ENCODE peak calls at places on chromosomes 3 and 15, in ten cellular contexts. A, B, P, E, F, N, X, M, Z and L are unnamed samples.

GRCh38 chr3:51311055-51311454 is 74.0 kb upstream of the MANF start:
- DNase-seq in P (peak), E (no peak), N (no peak), A (peak), Z (no peak), X (peak), F (no peak), M (peak), B (no peak), L (peak)

GRCh38 chr15:28094732-28095521 is 4.2 kb downstream of the OCA2 start:
- DNase-seq in A (no peak), Z (no peak), F (peak), B (no peak), N (no peak), M (no peak), P (no peak), X (no peak), E (peak), L (peak)

GRCh38 chr15:66741646-66742045 is 39.6 kb downstream of the SMAD6 start:
- DNase-seq in M (no peak), Z (no peak), B (no peak), N (no peak), P (no peak), A (no peak), E (no peak), F (no peak), X (no peak), L (no peak)

GRCh38 chr3:194285024-194285858 is 65.9 kb downstream of the CPN2 start:
- DNase-seq in E (peak), X (no peak), A (no peak), B (peak), F (peak), M (no peak), N (peak), Z (no peak), P (peak), L (no peak)

GRCh38 chr3:146953523-146954125 is 348.5 kb upstream of the PLSCR5 start:
- DNase-seq in B (no peak), A (no peak), E (no peak), N (no peak), F (no peak), Z (no peak), M (no peak), X (no peak), P (peak), L (no peak)

GRCh38 chr3:196971094-196971698 is 2.6 kb upstream of the PIGZ start:
- DNase-seq in X (no peak), E (no peak), M (no peak), F (peak), A (no peak), N (peak), Z (no peak), P (no peak), B (no peak), L (peak)

GRCh38 chr3:125150525-125151436 is 61.8 kb downstream of the SLC12A8 start:
- DNase-seq in N (no peak), X (peak), P (peak), B (no peak), A (no peak), E (no peak), Z (no peak), F (no peak), M (peak), L (peak)

GRCh38 chr3:31466866-31467265 is 65.9 kb upstream of the STT3B start:
- DNase-seq in P (no peak), Z (no peak), A (no peak), X (no peak), B (no peak), F (no peak), M (no peak), N (no peak), E (no peak), L (no peak)

GRCh38 chr3:45042162-45042561 is 16.1 kb downstream of the CLEC3B start:
- DNase-seq in F (no peak), Z (no peak), X (no peak), E (no peak), N (no peak), A (no peak), B (no peak), M (no peak), P (no peak), L (no peak)

GRCh38 chr3:188400494-188401243 is 246.7 kb downstream of the LPP start:
- DNase-seq in P (no peak), E (no peak), X (no peak), A (peak), F (no peak), N (no peak), B (no peak), M (no peak), Z (no peak), L (no peak)

GRCh38 chr15:98794754-98795153 is 146.4 kb downstream of the IGF1R start:
- DNase-seq in X (no peak), N (no peak), E (no peak), P (peak), M (peak), F (no peak), Z (no peak), B (no peak), A (no peak), L (no peak)

GRCh38 chr3:141321109-141321497 is 47.2 kb upstream of the ZBTB38 start:
- DNase-seq in Z (no peak), N (no peak), E (no peak), P (peak), F (no peak), X (no peak), A (no peak), B (no peak), M (no peak), L (no peak)

GRCh38 chr3:111904376-111905241 is 45.5 kb downstream of the PHLDB2 start:
- DNase-seq in F (no peak), N (no peak), E (no peak), X (peak), Z (no peak), B (no peak), M (peak), P (peak), A (no peak), L (no peak)

GRCh38 chr3:99716463-99716995 is 78.1 kb downstream of the COL8A1 start:
- DNase-seq in Z (no peak), P (no peak), F (no peak), A (no peak), X (no peak), M (no peak), N (no peak), B (no peak), E (no peak), L (no peak)

GRCh38 chr15:71291723-71292122 is 176.5 kb downstream of the THSD4 start:
- DNase-seq in B (no peak), M (no peak), A (no peak), P (no peak), X (no peak), N (no peak), E (no peak), Z (no peak), F (no peak), L (no peak)

GRCh38 chr15:23372284-23372683 is 17.7 kb downstream of the GOLGA8S start:
- DNase-seq in M (no peak), N (no peak), X (no peak), B (no peak), E (no peak), F (peak), A (no peak), Z (no peak), P (no peak), L (no peak)

GRCh38 chr3:42247576-42248027 is 18.4 kb downstream of the CCK start:
- DNase-seq in P (peak), Z (no peak), N (no peak), F (no peak), M (peak), X (peak), B (no peak), E (no peak), A (no peak), L (peak)

GRCh38 chr15:68385240-68385561 is 46.8 kb downstream of the ITGA11 start:
- DNase-seq in X (no peak), B (peak), P (no peak), Z (no peak), E (peak), A (no peak), F (peak), M (no peak), N (peak), L (no peak)

GRCh38 chr3:88031543-88032148 is 27.2 kb downstream of the CGGBP1 start:
- DNase-seq in N (no peak), M (no peak), F (no peak), P (peak), E (no peak), A (no peak), Z (no peak), X (peak), B (no peak), L (peak)

GRCh38 chr15:83833569-83833968 is 179.6 kb downstream of the ADAMTSL3 start:
- DNase-seq in P (no peak), A (no peak), M (no peak), Z (no peak), B (no peak), E (no peak), F (no peak), N (no peak), X (no peak), L (no peak)

GRCh38 chr15:61780278-61780677 is 280.0 kb downstream of the VPS13C start:
- DNase-seq in M (no peak), F (no peak), B (no peak), P (no peak), N (no peak), Z (no peak), A (no peak), E (no peak), X (no peak), L (no peak)

GRCh38 chr15:71374607-71375352 is 259.5 kb downstream of the THSD4 start:
- DNase-seq in M (no peak), N (no peak), F (no peak), A (no peak), X (peak), B (no peak), P (peak), E (no peak), Z (no peak), L (no peak)

GRCh38 chr3:50885491-50885890 is 210.8 kb downstream of the DOCK3 start:
- DNase-seq in N (no peak), A (no peak), B (no peak), Z (no peak), F (no peak), E (no peak), M (no peak), X (no peak), P (no peak), L (peak)

GRCh38 chr15:56886450-56886856 is 32.0 kb upstream of the TCF12 start:
- DNase-seq in A (no peak), N (no peak), X (no peak), E (no peak), B (no peak), P (peak), F (no peak), M (no peak), Z (no peak), L (peak)

GRCh38 chr3:53531749-53532148 is 37.3 kb downstream of the CACNA1D start:
- DNase-seq in A (no peak), Z (no peak), F (no peak), N (no peak), X (no peak), P (no peak), E (no peak), M (no peak), B (no peak), L (no peak)

GRCh38 chr15:45274636-45275035 is 22.6 kb downstream of the SLC28A2 start:
- DNase-seq in P (no peak), F (no peak), A (no peak), E (no peak), X (no peak), Z (no peak), B (no peak), M (no peak), N (no peak), L (no peak)

GRCh38 chr3:139811331-139811730 is 123.7 kb upstream of the CLSTN2 start:
- DNase-seq in E (no peak), Z (no peak), N (no peak), M (no peak), P (no peak), F (no peak), X (no peak), A (no peak), B (no peak), L (no peak)

GRCh38 chr15:86139828-86140227 is 60.2 kb downstream of the AGBL1 start:
- DNase-seq in B (no peak), N (no peak), P (no peak), Z (no peak), F (no peak), X (no peak), A (peak), M (peak), E (no peak), L (peak)

GRCh38 chr15:58545307-58546065 is 113.7 kb downstream of the LIPC start:
- DNase-seq in Z (no peak), A (no peak), N (no peak), E (no peak), M (no peak), P (peak), F (no peak), B (no peak), X (no peak), L (no peak)

GRCh38 chr15:70142322-70143191 is 44.8 kb upstream of the TLE3 start:
- DNase-seq in E (no peak), M (peak), X (peak), F (no peak), P (peak), A (no peak), B (peak), Z (no peak), N (no peak), L (no peak)

GRCh38 chr3:59335338-59335737 is 285.5 kb upstream of the CFAP20DC start:
- DNase-seq in A (no peak), B (no peak), Z (no peak), F (no peak), X (no peak), M (no peak), N (no peak), E (no peak), P (no peak), L (no peak)

GRCh38 chr3:31185004-31185357 is 290.5 kb upstream of the GADL1 start:
- DNase-seq in F (no peak), P (no peak), A (no peak), Z (no peak), E (no peak), X (no peak), B (no peak), M (no peak), N (no peak), L (no peak)

GRCh38 chr3:184335661-184336483 is 1.5 kb upstream of the FAM131A start:
- DNase-seq in X (peak), P (peak), N (peak), A (peak), M (peak), E (peak), Z (peak), B (peak), F (peak), L (peak)

GRCh38 chr15:35548435-35548834 is 2.5 kb upstream of the DPH6 start:
- DNase-seq in N (no peak), A (no peak), M (no peak), P (no peak), B (no peak), Z (no peak), F (no peak), X (no peak), E (no peak), L (peak)

GRCh38 chr3:16693820-16694219 is 88.6 kb upstream of the DAZL start:
- DNase-seq in M (no peak), Z (no peak), E (no peak), F (no peak), B (no peak), N (no peak), X (no peak), A (no peak), P (no peak), L (no peak)

GRCh38 chr3:16692486-16693378 is 87.5 kb upstream of the DAZL start:
- DNase-seq in M (no peak), P (no peak), A (no peak), Z (no peak), X (no peak), E (no peak), N (no peak), B (no peak), F (no peak), L (no peak)

GRCh38 chr3:16695710-16696109 is 90.5 kb upstream of the DAZL start:
- DNase-seq in Z (no peak), F (no peak), M (no peak), A (no peak), P (no peak), E (no peak), X (no peak), B (no peak), N (no peak), L (no peak)

DNA sequence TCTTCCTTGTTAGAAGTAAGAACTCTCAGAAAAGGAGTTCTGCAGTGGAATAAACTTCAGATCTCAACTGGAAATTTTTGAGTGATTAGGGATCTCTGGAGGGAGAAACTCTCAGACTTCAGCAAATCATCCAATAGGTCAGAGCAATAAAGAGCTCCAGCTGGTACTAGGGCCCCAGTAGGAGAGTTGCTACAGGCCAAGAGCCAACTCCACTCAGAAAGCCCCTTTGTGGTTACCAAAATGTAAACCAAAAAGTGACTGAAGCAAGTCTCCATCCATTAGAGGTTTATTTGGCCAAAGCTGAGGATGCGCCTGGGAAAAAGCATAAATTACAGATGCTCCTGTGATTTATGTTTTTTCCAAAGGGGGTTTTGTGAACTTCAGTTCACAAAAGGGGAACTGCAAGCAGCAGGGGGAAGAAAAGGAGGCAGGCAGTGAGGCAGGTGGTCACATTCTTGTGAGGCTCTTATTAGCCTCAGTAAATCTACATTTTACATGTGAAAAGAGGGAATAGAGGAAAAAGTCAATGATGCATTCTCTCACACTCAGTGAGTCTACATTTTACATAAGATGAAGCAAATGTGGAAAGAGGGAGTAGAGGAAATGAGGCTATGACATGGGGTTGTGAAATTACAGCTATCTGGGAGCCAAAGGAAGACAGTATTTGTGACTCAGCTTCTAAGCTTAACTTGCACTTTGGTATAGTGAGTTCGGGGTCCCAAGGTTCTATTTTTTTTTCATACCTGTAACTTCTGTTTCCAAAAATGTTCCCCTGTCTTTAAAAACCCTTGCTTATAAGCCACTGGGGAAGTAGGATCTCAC is 92.4 kb upstream of the DAZL start:
- DNase-seq in F (no peak), N (no peak), A (no peak), Z (no peak), M (no peak), X (no peak), E (no peak), B (no peak), P (peak), L (no peak)
- TF ChIP-seq POLR2A in F (no peak), N (no peak), A (no peak), Z (no peak), M (no peak), X (no peak), E (no peak), B (no peak), P (no peak), L (no peak)

GRCh38 chr15:88911766-88912118 is 1.4 kb downstream of the MFGE8 start:
- DNase-seq in N (no peak), M (peak), P (peak), E (peak), A (no peak), X (no peak), F (peak), Z (peak), B (peak), L (no peak)
- TF ChIP-seq POLR2A in N (no peak), M (no peak), P (peak), E (no peak), A (no peak), X (no peak), F (no peak), Z (peak), B (no peak), L (no peak)

DNA sequence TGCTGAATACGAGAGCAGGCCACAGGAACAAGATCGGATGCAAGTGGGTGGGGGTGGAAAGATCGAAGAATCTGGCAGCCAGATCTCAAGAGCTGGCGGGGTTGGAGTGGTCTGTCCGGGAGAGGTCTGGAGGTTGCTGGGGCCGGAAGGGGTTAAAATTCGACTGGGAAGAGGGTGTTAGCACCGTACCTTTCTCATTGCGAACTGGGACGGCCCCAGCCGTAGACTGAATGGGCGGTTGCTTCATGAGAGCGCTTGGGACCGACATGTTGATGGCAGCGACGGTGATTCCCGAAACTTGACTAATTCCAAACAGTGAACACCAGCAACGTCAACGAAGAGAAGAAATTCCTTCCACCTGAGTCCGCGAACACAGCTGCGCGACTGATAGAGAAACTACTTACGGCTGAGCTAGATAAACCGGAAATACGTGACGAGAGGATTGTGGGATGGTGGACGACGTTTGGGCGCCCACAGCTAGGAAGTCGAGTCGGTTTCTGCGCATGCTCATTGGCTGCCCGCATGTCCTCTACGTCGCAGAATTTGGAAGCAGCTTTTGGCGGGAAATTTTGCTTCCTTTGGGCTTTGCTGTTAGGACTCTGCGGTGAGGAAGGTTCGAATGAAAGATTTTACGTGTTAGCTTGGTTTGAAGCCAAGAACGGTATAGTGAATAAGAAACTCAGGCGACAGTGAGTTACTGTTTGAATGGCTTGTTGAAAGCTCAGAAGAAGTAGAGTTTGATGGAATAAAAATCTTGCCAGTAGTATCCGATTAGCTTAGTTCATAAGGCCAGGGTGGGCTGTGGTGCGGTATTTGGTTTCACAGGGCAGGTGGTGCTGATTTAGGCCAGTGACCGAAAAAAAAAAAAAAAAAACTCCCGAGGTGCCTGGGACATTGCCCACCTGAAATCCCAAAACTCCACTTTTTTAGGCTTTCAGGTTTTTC is at the start of gene MFAP1:
- DNase-seq in A (peak), F (peak), M (peak), X (peak), B (peak), P (peak), E (peak), N (peak), Z (peak), L (peak)
- TF ChIP-seq POLR2A in A (peak), F (peak), M (peak), X (peak), B (peak), P (peak), E (peak), N (peak), Z (peak), L (peak)

DNA sequence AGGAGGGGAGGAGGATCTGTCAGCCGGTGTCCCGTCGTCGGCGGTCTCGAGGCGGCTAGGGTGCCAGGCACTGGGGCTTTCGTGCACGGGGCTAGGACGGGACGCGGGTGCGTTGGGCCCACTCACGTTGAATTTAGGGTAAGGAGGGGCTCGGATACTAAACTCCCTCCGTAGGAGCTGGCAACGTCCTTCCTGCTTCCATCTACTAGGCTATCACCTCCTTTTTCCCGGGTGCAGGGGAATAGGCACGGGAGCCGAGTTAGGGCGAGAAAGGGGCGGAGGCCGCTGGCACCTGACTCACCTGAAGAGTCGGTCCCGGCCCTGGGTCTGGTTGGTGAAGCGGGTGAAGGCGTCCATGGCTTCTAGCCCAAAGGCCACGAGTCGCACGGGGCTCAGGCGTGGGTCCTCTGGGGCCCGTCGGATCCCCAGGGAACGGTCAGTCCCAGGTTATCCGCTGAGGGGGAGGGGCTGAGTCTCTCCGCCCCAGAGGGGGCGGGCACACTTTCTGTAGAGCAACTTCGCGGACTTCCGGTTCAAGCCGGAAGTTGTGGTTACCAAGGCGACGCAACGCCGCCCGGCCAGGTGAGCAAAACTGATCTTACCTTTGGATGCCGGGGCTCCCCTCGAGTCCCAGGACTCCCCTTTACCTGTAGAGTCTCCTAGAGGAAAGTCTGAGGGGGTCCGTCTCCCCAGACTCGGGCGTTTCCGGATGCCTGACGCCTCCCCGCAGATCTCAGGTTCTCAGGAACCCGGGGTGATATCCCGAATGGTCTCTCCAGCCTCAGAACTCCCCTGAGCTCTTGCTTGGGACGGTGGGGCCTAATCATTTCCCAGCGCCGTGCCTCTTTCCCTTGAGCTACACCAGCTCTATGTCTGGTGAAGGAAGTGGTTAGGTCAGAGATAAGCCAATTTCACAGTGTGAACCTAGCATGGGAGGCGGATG is at the start of the genes PEX11A and WDR93:
- DNase-seq in B (peak), A (peak), P (peak), Z (peak), F (peak), M (peak), X (peak), E (peak), N (peak), L (peak)
- TF ChIP-seq POLR2A in B (no peak), A (no peak), P (no peak), Z (peak), F (no peak), M (peak), X (no peak), E (peak), N (peak), L (no peak)